ENCODE peak calls at places on chromosome 11, in seven cellular contexts. C is NB4; H is CD8-positive, alpha-beta T cell; F is upper lobe of right lung; U is cardiac muscle cell; O is AG09309; Q is AG04450. A is an unnamed sample.

GRCh38 chr11:11318479-11318878 is 34.6 kb downstream of the CSNK2A3 start:
- DNase-seq in F (no peak), Q (no peak), H (no peak), C (no peak), O (no peak), U (no peak), A (no peak)

GRCh38 chr11:73288873-73289707 is 17.0 kb downstream of the P2RY6 start:
- DNase-seq in O (no peak), U (peak), Q (no peak), F (peak), C (peak), H (peak), A (peak)

GRCh38 chr11:121406291-121406690 is 45.8 kb upstream of the SORL1 start:
- DNase-seq in U (no peak), C (no peak), O (no peak), Q (no peak), F (no peak), H (no peak), A (no peak)

GRCh38 chr11:75264356-75264755 is 23.8 kb downstream of the TPBGL start:
- DNase-seq in Q (no peak), H (no peak), F (peak), U (no peak), O (no peak), C (no peak), A (no peak)

GRCh38 chr11:132142102-132142501 is 771.7 kb downstream of the NTM start:
- DNase-seq in F (no peak), O (no peak), Q (no peak), H (no peak), C (no peak), U (no peak), A (no peak)

GRCh38 chr11:46237248-46238077 is 40.0 kb upstream of the CREB3L1 start:
- DNase-seq in Q (peak), F (peak), U (peak), O (peak), C (peak), H (peak), A (peak)

GRCh38 chr11:28512143-28512756 is 404.1 kb downstream of the METTL15 start:
- DNase-seq in F (no peak), H (no peak), U (no peak), O (no peak), C (no peak), Q (no peak), A (no peak)

GRCh38 chr11:20283475-20283874 is 80.0 kb upstream of the HTATIP2 start:
- DNase-seq in U (no peak), O (no peak), C (no peak), F (no peak), H (no peak), Q (no peak), A (no peak)

GRCh38 chr11:63613517-63614135 is 607 bp downstream of the PLAAT3 start:
- DNase-seq in H (peak), F (peak), C (no peak), Q (no peak), U (peak), O (no peak), A (no peak)

GRCh38 chr11:116808262-116809175 is 14.6 kb downstream of the APOA4 start:
- DNase-seq in Q (no peak), C (no peak), F (peak), U (no peak), H (no peak), O (peak), A (peak)

GRCh38 chr11:125327494-125328130 is 163.1 kb downstream of the PKNOX2 start:
- DNase-seq in F (no peak), H (no peak), O (no peak), Q (no peak), U (no peak), C (no peak), A (no peak)

GRCh38 chr11:22478169-22478568 is 140.0 kb downstream of the SLC17A6 start:
- DNase-seq in O (no peak), C (no peak), U (no peak), F (no peak), H (no peak), Q (no peak), A (no peak)

GRCh38 chr11:63564056-63564784 is 1.0 kb upstream of the PLAAT2 start:
- DNase-seq in F (no peak), U (no peak), H (no peak), O (no peak), Q (no peak), C (no peak), A (no peak)

GRCh38 chr11:126607374-126607773 is 251.9 kb downstream of the ST3GAL4 start:
- DNase-seq in Q (peak), U (peak), O (peak), F (no peak), H (no peak), C (peak), A (peak)

GRCh38 chr11:108890482-108891092 is 225.7 kb downstream of the DDX10 start:
- DNase-seq in U (no peak), C (no peak), H (no peak), O (no peak), Q (no peak), F (no peak), A (peak)

GRCh38 chr11:133342453-133342852 is 189.8 kb downstream of the OPCML start:
- DNase-seq in C (no peak), O (no peak), H (no peak), F (no peak), Q (no peak), U (no peak), A (no peak)
- H3K4me3 ChIP-seq in C (no peak), O (no peak), H (no peak), F (no peak), Q (no peak), U (no peak), A (no peak)

DNA sequence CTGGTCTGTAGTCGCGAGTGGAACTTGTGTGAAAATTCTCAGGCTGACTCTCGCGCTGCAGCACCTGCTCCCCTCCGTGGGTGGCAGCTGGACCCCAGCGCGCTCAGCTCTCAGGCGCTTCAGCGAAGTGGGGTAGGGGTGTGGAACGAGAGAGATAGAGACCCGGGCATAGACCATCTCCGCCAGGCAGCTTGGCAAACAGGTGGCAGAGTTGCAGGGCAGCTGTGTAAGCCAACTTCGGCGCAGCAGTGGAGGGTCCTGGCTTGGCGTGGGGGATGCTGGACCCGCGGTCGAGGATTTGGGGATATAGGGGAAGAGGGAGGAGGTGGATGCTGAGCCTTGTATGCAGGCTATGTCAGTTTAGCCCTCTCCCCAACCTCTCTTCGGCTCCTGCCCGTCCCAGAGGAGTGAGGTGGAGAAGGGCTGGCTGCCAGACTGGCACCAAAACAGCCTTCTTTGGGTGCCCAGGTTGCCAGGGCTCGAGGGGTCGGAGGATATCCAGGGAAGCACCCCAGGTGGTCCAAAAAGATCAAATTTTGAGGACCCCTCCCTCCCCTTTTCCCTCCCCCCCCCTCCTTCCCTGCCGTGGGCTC is 746 bp upstream of the CALCB start:
- DNase-seq in Q (no peak), C (no peak), U (no peak), O (no peak), F (no peak), H (no peak), A (no peak)
- H3K4me3 ChIP-seq in Q (no peak), C (no peak), U (peak), O (no peak), F (no peak), H (no peak), A (no peak)

GRCh38 chr11:97289823-97290222 is 900.0 kb downstream of the JRKL start:
- DNase-seq in U (no peak), C (no peak), O (no peak), F (no peak), Q (no peak), H (no peak), A (no peak)
- H3K4me3 ChIP-seq in U (no peak), C (no peak), O (no peak), F (no peak), Q (no peak), H (no peak), A (no peak)

GRCh38 chr11:112165049-112165448 is 1.2 kb upstream of the IL18 start:
- DNase-seq in U (no peak), H (no peak), O (no peak), Q (no peak), C (no peak), F (no peak), A (no peak)

GRCh38 chr11:112163875-112164521 is at the start of gene IL18:
- DNase-seq in U (peak), H (no peak), Q (no peak), F (peak), O (no peak), C (peak), A (peak)

GRCh38 chr11:112161012-112161411 is 2.9 kb downstream of the IL18 start:
- DNase-seq in U (no peak), O (no peak), Q (no peak), F (no peak), C (no peak), H (no peak), A (peak)

GRCh38 chr11:112160452-112160851 is 3.4 kb downstream of the IL18 start:
- DNase-seq in H (no peak), Q (no peak), C (no peak), O (no peak), F (no peak), U (no peak), A (no peak)

DNA sequence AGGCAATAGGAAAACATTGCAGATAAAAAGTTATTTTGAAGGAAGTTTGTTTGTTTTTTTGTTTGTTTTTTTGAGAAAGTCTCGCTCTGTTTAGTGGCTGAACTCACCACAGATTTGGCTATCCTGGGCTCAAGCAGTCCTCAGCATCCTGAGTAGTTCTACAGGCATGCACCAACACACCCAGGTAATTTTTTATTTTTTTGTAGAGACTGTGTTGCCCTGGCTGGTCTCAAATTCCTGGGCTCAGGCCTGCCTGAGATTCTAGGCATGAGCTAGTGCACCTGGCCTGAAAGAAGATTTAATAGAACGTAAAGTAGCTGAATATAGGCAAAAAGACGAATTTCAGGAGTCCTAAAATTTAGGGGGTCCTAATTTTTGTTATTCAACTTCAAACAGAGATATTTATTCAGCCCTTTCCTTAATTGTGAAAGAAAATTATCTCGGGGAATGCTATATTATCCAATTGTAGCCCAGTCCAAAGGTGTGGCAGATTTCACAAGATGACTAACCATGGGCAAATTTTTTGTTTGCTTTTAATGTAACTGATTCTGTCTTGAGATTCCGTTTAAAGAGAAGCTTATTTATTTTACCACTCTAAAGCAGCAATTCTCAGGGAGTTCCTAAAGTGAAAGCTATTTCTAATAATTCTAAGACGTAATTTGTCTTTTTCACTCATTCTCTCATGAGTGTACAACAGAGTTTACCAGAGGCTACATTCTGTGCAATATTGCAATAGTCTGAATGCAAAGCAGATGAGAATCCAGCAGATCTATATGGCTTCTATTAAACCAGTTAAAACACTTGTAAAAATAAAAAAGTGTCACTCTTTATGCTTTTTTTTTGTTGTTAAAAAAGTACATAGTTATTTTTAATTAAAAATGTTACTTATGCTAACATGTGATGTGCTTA is 879 bp downstream of the IL18 start:
- DNase-seq in F (no peak), Q (no peak), U (no peak), H (no peak), C (no peak), O (no peak), A (peak)
- H3K4me3 ChIP-seq in F (peak), Q (no peak), U (no peak), H (no peak), C (no peak), O (no peak), A (no peak)

GRCh38 chr11:69048056-69048717 is 545 bp upstream of the TPCN2 start:
- DNase-seq in O (no peak), Q (no peak), H (no peak), C (no peak), U (no peak), F (no peak), A (no peak)
- H3K4me3 ChIP-seq in O (peak), Q (peak), H (peak), C (no peak), U (peak), F (peak), A (peak)

GRCh38 chr11:6862961-6863360 is at the start of gene OR10A2:
- DNase-seq in Q (no peak), O (no peak), C (no peak), H (no peak), U (peak), F (no peak), A (peak)
- H3K4me3 ChIP-seq in Q (no peak), O (no peak), C (no peak), H (no peak), U (no peak), F (no peak), A (no peak)

GRCh38 chr11:12678991-12679390 is 4.8 kb downstream of the TEAD1 start:
- DNase-seq in Q (no peak), C (no peak), O (no peak), H (no peak), U (no peak), F (no peak), A (no peak)
- H3K4me3 ChIP-seq in Q (peak), C (no peak), O (peak), H (no peak), U (no peak), F (no peak), A (no peak)

GRCh38 chr11:69296890-69297224 is 2.9 kb downstream of the MYEOV start:
- DNase-seq in F (no peak), Q (no peak), C (no peak), U (no peak), O (no peak), H (no peak), A (no peak)
- H3K4me3 ChIP-seq in F (peak), Q (peak), C (peak), U (no peak), O (no peak), H (peak), A (no peak)

DNA sequence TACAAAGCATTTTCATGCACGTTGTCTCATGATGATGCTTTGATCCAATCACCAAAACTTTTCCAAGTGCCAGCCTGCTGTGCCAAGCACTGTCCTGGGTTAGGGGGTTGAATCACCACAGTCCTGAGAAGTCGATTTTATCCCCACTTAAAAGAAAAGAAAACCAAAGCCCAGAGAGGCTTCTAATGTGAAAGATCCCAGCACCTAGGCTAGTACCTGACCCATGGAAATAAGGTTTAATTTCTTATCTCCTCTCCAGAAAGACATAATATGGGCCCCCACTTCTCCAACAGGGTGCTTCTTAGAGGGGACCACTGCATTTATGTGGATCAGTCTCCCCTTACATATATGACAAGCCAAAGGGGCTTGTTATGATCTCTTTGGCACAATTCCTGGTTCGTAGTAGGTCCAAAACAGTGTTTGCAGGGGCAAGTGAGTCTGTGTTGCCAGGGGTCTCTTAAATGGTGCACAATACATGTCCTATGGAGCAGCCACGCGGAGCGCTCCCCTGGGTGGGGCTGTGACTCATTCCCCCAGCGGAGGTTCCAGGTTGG is 1.9 kb upstream of the BCL9L start:
- DNase-seq in Q (no peak), O (no peak), C (no peak), H (no peak), F (no peak), U (no peak), A (no peak)
- H3K4me3 ChIP-seq in Q (peak), O (peak), C (no peak), H (no peak), F (peak), U (peak), A (peak)

GRCh38 chr11:2097998-2098690 is 41.0 kb downstream of the IGF2 start:
- DNase-seq in C (no peak), O (no peak), Q (no peak), F (peak), U (no peak), H (no peak), A (no peak)

GRCh38 chr11:2095542-2095941 is 43.6 kb downstream of the IGF2 start:
- DNase-seq in C (no peak), U (no peak), O (no peak), Q (no peak), H (no peak), F (peak), A (no peak)

GRCh38 chr11:2097356-2097997 is 41.7 kb downstream of the IGF2 start:
- DNase-seq in O (peak), C (peak), U (peak), Q (peak), F (peak), H (no peak), A (peak)

GRCh38 chr11:2096001-2096918 is 42.9 kb downstream of the IGF2 start:
- DNase-seq in F (peak), H (no peak), C (no peak), U (no peak), Q (no peak), O (no peak), A (peak)

GRCh38 chr11:2096919-2097301 is 42.3 kb downstream of the IGF2 start:
- DNase-seq in H (no peak), U (no peak), Q (no peak), F (peak), C (peak), O (no peak), A (peak)
- H3K4me3 ChIP-seq in H (no peak), U (no peak), Q (no peak), F (no peak), C (no peak), O (no peak), A (peak)

A was measured in choroid plexus epithelial cell.